ENCODE peak calls at places on chromosomes 11 and 22, in eight cellular contexts. B, L, M, T, Y, V, F and E are unnamed samples.
A peak's percentile ranks its signal among the peaks of the same experiment; 100 is the strongest.

GRCh38 chr22:37420656-37421467 is 6.4 kb downstream of the ELFN2 start:
- DNase-seq in V (no peak), T (no peak), F (peak; percentile 77), M (peak; percentile 40), Y (no peak), L (no peak), B (peak; percentile 17), E (peak; percentile 75)

GRCh38 chr22:44329179-44329796 is 16.5 kb upstream of the SHISAL1 start:
- DNase-seq in T (no peak), F (no peak), L (no peak), V (no peak), B (no peak), Y (no peak), M (peak; percentile 13), E (no peak)

GRCh38 chr11:35619754-35620640 is 1.7 kb downstream of the FJX1 start:
- DNase-seq in L (no peak), F (no peak), V (no peak), T (no peak), M (no peak), Y (peak; percentile 70), B (peak; percentile 15), E (peak; percentile 47)

GRCh38 chr11:13440100-13440855 is 22.7 kb downstream of the BTBD10 start:
- DNase-seq in L (no peak), T (no peak), F (peak; percentile 25), Y (no peak), M (peak; percentile 96), B (peak; percentile 56), V (no peak), E (peak; percentile 95)

GRCh38 chr22:39309364-39309861 is 10.0 kb downstream of the RPL3 start:
- DNase-seq in F (no peak), B (no peak), T (no peak), L (no peak), V (peak; percentile 72), M (no peak), Y (no peak), E (peak; percentile 60)

GRCh38 chr11:32438883-32439487 is 3.6 kb upstream of the WT1 start:
- DNase-seq in F (no peak), B (no peak), T (no peak), M (no peak), L (no peak), V (no peak), Y (peak; percentile 27), E (no peak)

GRCh38 chr11:75850787-75851186 is 35.8 kb downstream of the UVRAG start:
- DNase-seq in Y (no peak), L (no peak), V (no peak), T (no peak), M (peak; percentile 23), B (no peak), F (no peak), E (no peak)

GRCh38 chr11:45247433-45247832 is 38.7 kb downstream of the SYT13 start:
- DNase-seq in Y (no peak), M (no peak), L (no peak), V (no peak), B (no peak), T (no peak), F (no peak), E (peak; percentile 7)

GRCh38 chr22:28146401-28147304 is 227.6 kb upstream of the PITPNB start:
- DNase-seq in L (no peak), T (no peak), F (no peak), M (peak; percentile 57), V (no peak), B (no peak), Y (no peak), E (no peak)

GRCh38 chr11:92357344-92357743 is 132.7 kb downstream of the FAT3 start:
- DNase-seq in V (no peak), B (no peak), F (no peak), T (no peak), L (no peak), Y (no peak), M (no peak), E (no peak)

GRCh38 chr22:23071163-23072034 is 1.1 kb downstream of the GNAZ start:
- DNase-seq in T (no peak), V (no peak), B (no peak), F (no peak), M (no peak), Y (no peak), L (peak; percentile 58), E (no peak)

GRCh38 chr11:131845255-131845654 is 474.8 kb downstream of the NTM start:
- DNase-seq in M (no peak), B (no peak), V (no peak), Y (no peak), L (no peak), F (no peak), T (no peak), E (no peak)

GRCh38 chr22:28980326-28980725 is 81.3 kb downstream of the C22orf31 start:
- DNase-seq in T (no peak), F (no peak), L (no peak), Y (no peak), V (no peak), B (no peak), M (no peak), E (peak; percentile 26)

GRCh38 chr22:44758354-44758969 is 6.1 kb downstream of the ARHGAP8 start:
- DNase-seq in B (no peak), V (no peak), F (no peak), Y (no peak), M (peak; percentile 70), T (no peak), L (no peak), E (peak; percentile 62)

GRCh38 chr11:110873953-110874352 is 161.7 kb upstream of the ARHGAP20 start:
- DNase-seq in Y (no peak), B (no peak), T (no peak), L (no peak), M (no peak), V (no peak), F (no peak), E (no peak)

GRCh38 chr11:118435233-118435892 is 929 bp upstream of the KMT2A start:
- DNase-seq in V (no peak), L (peak; percentile 75), F (peak; percentile 31), B (peak; percentile 51), T (peak; percentile 41), Y (peak; percentile 60), M (peak; percentile 40), E (no peak)

GRCh38 chr11:128026596-128026995 is 560.8 kb downstream of the ETS1 start:
- DNase-seq in Y (no peak), T (no peak), V (no peak), B (peak; percentile 15), M (peak; percentile 94), F (peak; percentile 33), L (no peak), E (peak; percentile 98)

GRCh38 chr22:23256986-23257888 is 76.9 kb downstream of the BCR start:
- DNase-seq in Y (no peak), M (peak; percentile 18), L (no peak), V (peak; percentile 86), F (peak; percentile 85), T (no peak), B (peak; percentile 24), E (peak; percentile 51)

GRCh38 chr11:35082322-35083180 is 56.4 kb upstream of the CD44 start:
- DNase-seq in V (peak; percentile 71), Y (no peak), F (peak; percentile 63), M (peak; percentile 85), B (peak; percentile 80), L (peak; percentile 88), T (peak; percentile 82), E (peak; percentile 86)

GRCh38 chr11:62546244-62546936 is at the start of gene AHNAK:
- DNase-seq in M (peak; percentile 67), V (peak; percentile 87), L (peak; percentile 93), F (peak; percentile 88), B (peak; percentile 76), Y (peak; percentile 59), T (peak; percentile 67), E (peak; percentile 70)

GRCh38 chr11:66974724-66975402 is at the start of gene C11orf86:
- DNase-seq in L (no peak), V (no peak), T (no peak), F (no peak), Y (no peak), B (no peak), M (no peak), E (no peak)

DNA sequence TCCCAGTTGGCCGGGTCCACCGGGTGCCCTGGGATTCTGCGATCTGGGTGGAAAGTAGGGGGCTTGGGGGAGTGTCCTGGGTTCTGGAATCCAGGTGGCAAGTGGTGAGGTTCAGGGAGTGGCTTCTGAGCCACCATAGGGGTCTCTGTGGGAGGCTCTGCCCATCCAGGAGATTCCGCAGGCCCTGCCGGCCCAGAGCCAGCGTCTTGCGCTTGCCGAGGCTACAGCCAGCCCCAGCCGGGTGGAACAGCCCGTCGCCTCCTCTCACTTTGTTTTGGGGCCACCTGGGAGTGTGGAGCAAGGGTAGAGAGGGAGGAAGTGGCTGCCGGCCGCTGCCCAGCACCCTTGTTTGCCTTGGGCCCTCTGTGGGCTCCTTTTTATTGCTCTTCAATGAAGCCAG is 60.6 kb upstream of the PPP6R3 start:
- DNase-seq in L (no peak), T (no peak), F (no peak), M (no peak), Y (no peak), B (no peak), V (no peak), E (no peak)
- TF ChIP-seq CTCF in L (no peak), T (no peak), F (no peak), M (no peak), Y (no peak), B (no peak), V (no peak), E (no peak)

GRCh38 chr11:22169833-22170232 is 23.1 kb upstream of the ANO5 start:
- DNase-seq in Y (no peak), L (no peak), T (no peak), B (no peak), V (no peak), M (peak; percentile 12), F (no peak), E (peak; percentile 1)
- TF ChIP-seq CTCF in Y (peak; percentile 29), L (peak; percentile 42), T (no peak), B (peak; percentile 48), V (peak; percentile 59), M (peak; percentile 38), F (no peak), E (peak; percentile 18)

DNA sequence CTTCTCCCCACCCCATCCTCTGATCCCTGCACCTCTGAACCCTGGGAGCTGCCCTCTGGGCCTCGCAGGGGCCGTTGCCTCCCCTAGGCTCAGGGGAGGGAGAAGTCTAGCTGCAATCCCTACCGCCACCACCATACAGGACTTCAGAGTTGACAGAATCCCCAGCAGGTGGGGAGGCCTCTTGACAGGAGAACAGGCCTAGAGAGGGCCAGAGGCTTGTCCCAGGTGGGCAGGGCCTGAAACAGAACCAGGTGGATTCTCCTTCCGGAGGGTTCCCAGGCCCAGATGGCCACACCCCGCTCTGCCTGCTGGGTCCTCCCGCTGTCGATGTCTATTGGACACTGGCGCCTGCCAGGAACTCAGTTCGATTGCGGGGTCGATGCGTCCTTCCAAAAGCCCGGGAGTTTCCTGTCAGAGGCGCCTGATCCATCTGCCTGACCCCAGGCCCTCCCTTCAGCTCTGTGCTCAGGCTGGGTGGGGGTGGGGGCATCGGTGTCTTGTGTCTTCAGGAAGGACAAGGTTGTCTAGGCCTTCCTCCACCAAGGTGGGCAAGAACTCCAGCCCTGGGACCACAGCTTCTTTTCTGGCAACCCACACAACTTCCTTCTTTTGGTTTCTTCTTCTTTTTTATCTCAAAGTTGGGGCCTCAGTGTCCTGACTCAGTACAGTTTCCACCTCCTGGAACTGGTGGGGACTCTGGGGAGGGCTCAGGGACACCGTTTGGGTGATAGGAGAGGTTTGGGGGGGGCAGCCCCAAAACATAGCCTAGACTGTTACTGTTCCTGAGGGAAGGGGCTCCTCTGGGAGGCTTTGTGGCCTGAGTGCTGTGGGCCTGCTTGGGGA is 6.4 kb downstream of the STARD10 start:
- DNase-seq in V (no peak), M (no peak), B (peak; percentile 74), T (no peak), F (no peak), Y (no peak), L (no peak), E (no peak)
- TF ChIP-seq CTCF in V (no peak), M (peak; percentile 21), B (peak; percentile 37), T (no peak), F (no peak), Y (no peak), L (peak; percentile 5), E (no peak)

GRCh38 chr11:79259800-79260199 is 181.0 kb downstream of the TENM4 start:
- DNase-seq in Y (no peak), M (peak; percentile 47), B (no peak), T (no peak), F (no peak), L (no peak), V (no peak), E (peak; percentile 13)
- TF ChIP-seq CTCF in Y (no peak), M (peak; percentile 64), B (peak; percentile 17), T (no peak), F (no peak), L (no peak), V (no peak), E (no peak)